ENCODE peak calls at places on chromosome 2, in five cellular contexts. I is GM23338, H is OCI-LY7, F is fibroblast of lung, X is A549. A is an unnamed sample.

GRCh38 chr2:135948642-135949355 is 36.6 kb downstream of the DARS1 start:
- DNase-seq in I (no peak), H (no peak), F (peak), X (peak), A (peak)

GRCh38 chr2:218870984-218871344 is 9.7 kb upstream of the WNT10A start:
- DNase-seq in I (no peak), H (no peak), F (no peak), X (no peak), A (no peak)

GRCh38 chr2:145692971-145693478 is 1173.1 kb upstream of the ZEB2 start:
- DNase-seq in I (no peak), H (peak), F (peak), X (peak), A (peak)

GRCh38 chr2:16281451-16282330 is 341.3 kb downstream of the MYCN start:
- DNase-seq in I (peak), H (peak), F (no peak), X (peak), A (peak)

GRCh38 chr2:232348936-232349335 is 29.6 kb upstream of the ALPP start:
- DNase-seq in I (no peak), H (no peak), F (no peak), X (peak), A (no peak)

GRCh38 chr2:23533014-23533730 is 148.2 kb downstream of the KLHL29 start:
- DNase-seq in I (peak), H (no peak), F (no peak), X (no peak), A (no peak)

GRCh38 chr2:237685408-237685807 is 58.0 kb downstream of the LRRFIP1 start:
- DNase-seq in I (peak), H (no peak), F (no peak), X (peak), A (no peak)

GRCh38 chr2:126797622-126798275 is 100.9 kb upstream of the TEX51 start:
- DNase-seq in I (no peak), H (no peak), F (no peak), X (no peak), A (no peak)

GRCh38 chr2:159497256-159497655 is 119.1 kb downstream of the BAZ2B start:
- DNase-seq in I (no peak), H (no peak), F (peak), X (peak), A (peak)

GRCh38 chr2:84643991-84644390 is 127.7 kb downstream of the DNAH6 start:
- DNase-seq in I (peak), H (no peak), F (peak), X (no peak), A (no peak)
- TF ChIP-seq CTCF in I (no peak), H (no peak), F (no peak), X (no peak), A (no peak)

GRCh38 chr2:201216918-201217317 is 34.0 kb downstream of the CASP10 start:
- DNase-seq in I (no peak), H (no peak), F (no peak), X (no peak), A (no peak)

GRCh38 chr2:201218780-201219179 is 35.8 kb downstream of the CASP10 start:
- DNase-seq in I (no peak), H (no peak), F (peak), X (no peak), A (no peak)

GRCh38 chr2:201220102-201220570 is 37.2 kb downstream of the CASP10 start:
- DNase-seq in I (peak), H (peak), F (peak), X (no peak), A (peak)

GRCh38 chr2:201215963-201216362 is 33.0 kb downstream of the CASP10 start:
- DNase-seq in I (no peak), H (no peak), F (no peak), X (no peak), A (no peak)

GRCh38 chr2:201219328-201220096 is 36.6 kb downstream of the CASP10 start:
- DNase-seq in I (no peak), H (no peak), F (no peak), X (no peak), A (no peak)
- H3K4me2 ChIP-seq in I (peak), H (no peak), F (no peak), X (no peak), A (peak)

DNA sequence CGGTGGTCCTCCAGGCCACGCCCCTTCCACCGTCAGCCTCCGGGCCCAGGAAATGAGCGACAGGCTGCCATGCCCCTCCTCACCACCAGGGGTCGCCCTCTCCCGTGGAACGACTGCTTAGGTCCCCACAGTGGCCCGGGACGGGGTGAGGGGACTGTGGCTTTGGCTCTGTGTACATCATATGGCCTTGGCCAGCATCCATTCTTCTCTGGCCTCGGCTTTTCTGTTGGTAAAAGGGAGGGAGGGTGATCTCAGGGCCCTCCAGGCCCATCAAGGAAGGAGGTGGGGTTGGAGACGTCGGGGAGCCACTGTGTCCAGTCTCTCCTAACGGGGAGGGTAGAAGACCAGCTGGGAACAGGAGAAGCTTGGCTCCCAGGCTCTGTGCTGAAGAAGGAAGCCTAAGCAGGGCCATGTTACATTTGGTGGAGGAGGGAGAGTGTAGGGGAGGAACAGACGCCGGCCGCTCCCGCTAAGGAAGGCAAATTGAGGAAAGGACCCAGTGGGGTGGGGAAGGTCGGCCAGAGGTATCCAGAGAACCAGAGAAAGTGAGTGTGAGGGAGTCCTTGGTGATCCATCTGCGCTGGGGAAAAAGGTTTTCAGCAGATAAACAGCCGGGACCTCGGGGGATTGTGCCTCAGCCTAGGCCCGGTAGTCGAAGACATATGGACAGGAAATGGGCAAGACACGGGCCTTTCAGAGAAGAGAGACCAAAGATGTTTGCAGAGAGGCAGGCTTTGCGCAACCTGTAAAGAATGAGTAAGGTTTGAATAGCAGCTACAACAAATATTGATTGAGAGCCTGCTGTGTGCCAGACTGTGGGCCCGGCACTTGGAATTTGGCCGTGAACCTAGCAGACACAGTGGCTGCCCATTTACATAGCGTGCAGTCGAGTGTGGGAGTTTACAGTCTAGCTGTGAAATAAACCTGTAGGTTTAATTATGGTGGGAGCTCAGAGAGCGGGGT is 2.5 kb downstream of the SH2D6 start:
- DNase-seq in I (peak), H (peak), F (peak), X (peak), A (peak)
- TF ChIP-seq CTCF in I (peak), H (peak), F (peak), X (peak), A (peak)

GRCh38 chr2:1836321-1836860 is 92.1 kb upstream of the PXDN start:
- DNase-seq in I (no peak), H (no peak), F (no peak), X (no peak), A (no peak)
- H3K4me2 ChIP-seq in I (no peak), H (no peak), F (no peak), X (no peak), A (no peak)

GRCh38 chr2:155223781-155224406 is 525.4 kb downstream of the KCNJ3 start:
- DNase-seq in I (peak), H (peak), F (no peak), X (peak), A (peak)
- TF ChIP-seq CTCF in I (no peak), H (peak), F (no peak), X (peak), A (peak)

GRCh38 chr2:75603477-75603876 is 42.7 kb upstream of the EVA1A start:
- DNase-seq in I (no peak), H (no peak), F (no peak), X (no peak), A (no peak)
- H3K4me2 ChIP-seq in I (no peak), H (no peak), F (no peak), X (peak), A (no peak)

DNA sequence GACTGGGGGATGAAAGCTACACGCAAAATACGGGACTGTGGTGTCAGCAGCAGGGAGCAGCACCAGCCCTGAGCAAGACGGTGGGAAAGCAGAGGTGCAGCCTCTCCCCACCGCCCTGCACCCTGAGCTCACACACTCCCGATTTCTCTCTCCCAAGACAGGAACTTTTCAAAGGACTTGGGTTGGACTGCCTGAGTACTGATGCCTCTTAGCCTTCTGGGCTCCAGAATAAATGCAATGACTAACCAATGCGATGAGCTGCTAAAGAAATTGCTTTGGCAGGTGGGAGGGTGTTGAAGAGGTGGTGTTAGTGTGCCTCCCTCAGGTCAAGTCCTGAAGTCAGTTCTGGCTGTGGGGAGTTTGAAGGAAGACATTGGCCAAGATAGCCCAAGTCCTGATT is 9.6 kb downstream of the TRIM54 start:
- DNase-seq in I (peak), H (peak), F (no peak), X (peak), A (no peak)
- TF ChIP-seq CTCF in I (peak), H (peak), F (peak), X (peak), A (peak)

GRCh38 chr2:143455317-143455716 is 326.1 kb downstream of the ARHGAP15 start:
- DNase-seq in I (no peak), H (no peak), F (no peak), X (no peak), A (no peak)

GRCh38 chr2:143463717-143464116 is 334.5 kb downstream of the ARHGAP15 start:
- DNase-seq in I (no peak), H (no peak), F (no peak), X (no peak), A (no peak)

GRCh38 chr2:143452817-143453462 is 323.7 kb downstream of the ARHGAP15 start:
- DNase-seq in I (no peak), H (no peak), F (no peak), X (no peak), A (no peak)

GRCh38 chr2:143460382-143460781 is 331.2 kb downstream of the ARHGAP15 start:
- DNase-seq in I (no peak), H (no peak), F (no peak), X (no peak), A (no peak)

DNA sequence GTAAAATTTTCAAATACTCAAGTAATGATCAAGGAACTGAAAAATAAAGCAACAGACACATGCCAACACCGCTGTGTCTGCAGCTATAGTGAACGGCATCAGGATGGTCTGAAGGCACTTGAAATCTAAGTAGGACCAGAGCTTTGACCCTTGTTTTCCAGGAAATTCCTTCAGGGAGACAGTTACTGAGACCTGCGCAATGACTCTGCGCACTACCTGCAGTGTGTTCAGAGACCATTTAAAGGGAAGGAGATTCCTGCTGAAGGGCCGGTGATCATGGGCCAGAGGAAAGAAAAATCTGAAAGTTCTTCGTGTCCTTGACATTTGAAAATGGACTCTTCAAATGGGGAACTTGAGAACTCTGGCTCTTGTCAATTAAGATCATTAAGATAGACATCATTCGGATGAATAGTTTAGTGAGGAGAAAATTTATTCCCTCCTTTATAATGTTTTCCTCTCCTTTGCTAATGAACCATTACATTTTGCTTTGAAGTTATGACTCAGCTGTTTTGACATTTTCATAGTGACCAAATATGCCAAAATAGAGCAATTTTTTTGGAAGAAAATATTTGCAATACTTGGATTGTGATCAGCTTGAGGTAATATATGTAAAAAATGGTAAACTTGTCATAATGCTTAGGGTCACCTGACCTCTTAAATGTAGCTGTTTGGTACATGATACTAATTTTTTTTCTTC is 329.2 kb downstream of the ARHGAP15 start:
- DNase-seq in I (no peak), H (no peak), F (no peak), X (no peak), A (no peak)
- H3K4me2 ChIP-seq in I (no peak), H (no peak), F (no peak), X (no peak), A (no peak)

DNA sequence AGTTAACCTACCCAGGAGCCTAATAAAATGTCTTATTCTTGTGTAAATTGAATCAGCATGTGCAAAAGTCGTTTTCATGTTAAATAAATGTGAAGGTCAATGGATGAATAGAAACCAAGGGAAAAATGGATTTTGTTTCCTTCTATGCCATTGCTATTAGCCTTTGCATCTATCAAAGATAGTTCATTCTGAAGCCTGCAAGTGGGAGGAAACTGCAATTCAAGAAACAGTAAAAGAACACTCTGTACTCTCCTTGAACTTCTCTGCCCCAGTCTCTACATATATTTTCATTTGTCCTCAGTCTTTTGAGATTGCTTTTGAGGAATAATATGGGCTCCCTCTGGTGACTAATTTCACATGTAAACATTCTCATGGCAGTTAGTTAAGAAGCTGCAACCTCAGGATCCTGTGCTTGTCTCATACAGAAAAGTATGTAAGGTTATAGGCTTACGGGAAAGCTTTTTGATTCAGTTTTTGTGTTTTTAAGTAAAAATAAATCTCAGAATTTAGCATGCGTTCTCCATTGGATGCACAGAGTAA is 1590.0 kb upstream of the LRRTM1 start:
- DNase-seq in I (no peak), H (no peak), F (peak), X (no peak), A (peak)
- TF ChIP-seq CTCF in I (peak), H (no peak), F (no peak), X (no peak), A (peak)